ENCODE peak calls at places on chromosomes 5 and 9, in eight cellular contexts. One of them, this sample, is unnamed.

GRCh38 chr5:153122416-153122815 is 368.1 kb upstream of the GRIA1 start:
- DNase-seq in activated T-cell treated with anti-CD3 and anti-CD28 coated beads for 48 hours: no peak
- DNase-seq in stimulated activated CD8-positive, alpha-beta memory T cell treated with anti-CD3 and anti-CD28 coated beads, Interleukin-7, amount 100 ng/mL, for 4 hours: no peak
- DNase-seq in stimulated activated CD4-positive, alpha-beta T cell treated with anti-CD3 and anti-CD28 coated beads, Interleukin-4, amount 100 ng/mL, for 4 hours: no peak
- DNase-seq in heart left ventricle: no peak
- DNase-seq in iris pigment epithelial cell: no peak
- DNase-seq in suprapubic skin: no peak
- DNase-seq in testis: no peak
- DNase-seq in this sample: no peak

GRCh38 chr5:169778622-169779596 is 141.8 kb downstream of the DOCK2 start:
- DNase-seq in activated T-cell treated with anti-CD3 and anti-CD28 coated beads for 48 hours: no peak
- DNase-seq in stimulated activated CD8-positive, alpha-beta memory T cell treated with anti-CD3 and anti-CD28 coated beads, Interleukin-7, amount 100 ng/mL, for 4 hours: no peak
- DNase-seq in stimulated activated CD4-positive, alpha-beta T cell treated with anti-CD3 and anti-CD28 coated beads, Interleukin-4, amount 100 ng/mL, for 4 hours: no peak
- DNase-seq in heart left ventricle: no peak
- DNase-seq in iris pigment epithelial cell: no peak
- DNase-seq in suprapubic skin: no peak
- DNase-seq in testis: no peak
- DNase-seq in this sample: no peak

GRCh38 chr5:14143843-14144585 is 872 bp downstream of the TRIO start:
- DNase-seq in activated T-cell treated with anti-CD3 and anti-CD28 coated beads for 48 hours: peak; percentile 16
- DNase-seq in stimulated activated CD8-positive, alpha-beta memory T cell treated with anti-CD3 and anti-CD28 coated beads, Interleukin-7, amount 100 ng/mL, for 4 hours: no peak
- DNase-seq in stimulated activated CD4-positive, alpha-beta T cell treated with anti-CD3 and anti-CD28 coated beads, Interleukin-4, amount 100 ng/mL, for 4 hours: peak; percentile 32
- DNase-seq in heart left ventricle: peak; percentile 59
- DNase-seq in iris pigment epithelial cell: peak; percentile 48
- DNase-seq in suprapubic skin: peak; percentile 68
- DNase-seq in testis: peak; percentile 36
- DNase-seq in this sample: peak; percentile 22

GRCh38 chr5:54205453-54205852 is 104.9 kb downstream of the ARL15 start:
- DNase-seq in activated T-cell treated with anti-CD3 and anti-CD28 coated beads for 48 hours: no peak
- DNase-seq in stimulated activated CD8-positive, alpha-beta memory T cell treated with anti-CD3 and anti-CD28 coated beads, Interleukin-7, amount 100 ng/mL, for 4 hours: no peak
- DNase-seq in stimulated activated CD4-positive, alpha-beta T cell treated with anti-CD3 and anti-CD28 coated beads, Interleukin-4, amount 100 ng/mL, for 4 hours: no peak
- DNase-seq in heart left ventricle: no peak
- DNase-seq in iris pigment epithelial cell: no peak
- DNase-seq in suprapubic skin: no peak
- DNase-seq in testis: no peak
- DNase-seq in this sample: no peak

GRCh38 chr5:97534166-97534565 is 351.1 kb upstream of the RIOK2 start:
- DNase-seq in activated T-cell treated with anti-CD3 and anti-CD28 coated beads for 48 hours: no peak
- DNase-seq in stimulated activated CD8-positive, alpha-beta memory T cell treated with anti-CD3 and anti-CD28 coated beads, Interleukin-7, amount 100 ng/mL, for 4 hours: no peak
- DNase-seq in stimulated activated CD4-positive, alpha-beta T cell treated with anti-CD3 and anti-CD28 coated beads, Interleukin-4, amount 100 ng/mL, for 4 hours: no peak
- DNase-seq in heart left ventricle: no peak
- DNase-seq in iris pigment epithelial cell: peak; percentile 96
- DNase-seq in suprapubic skin: no peak
- DNase-seq in testis: peak; percentile 47
- DNase-seq in this sample: no peak

GRCh38 chr5:178356459-178356872 is 123.9 kb upstream of the PHYKPL start:
- DNase-seq in activated T-cell treated with anti-CD3 and anti-CD28 coated beads for 48 hours: no peak
- DNase-seq in stimulated activated CD8-positive, alpha-beta memory T cell treated with anti-CD3 and anti-CD28 coated beads, Interleukin-7, amount 100 ng/mL, for 4 hours: no peak
- DNase-seq in stimulated activated CD4-positive, alpha-beta T cell treated with anti-CD3 and anti-CD28 coated beads, Interleukin-4, amount 100 ng/mL, for 4 hours: no peak
- DNase-seq in heart left ventricle: peak; percentile 58
- DNase-seq in iris pigment epithelial cell: no peak
- DNase-seq in suprapubic skin: no peak
- DNase-seq in testis: peak; percentile 46
- DNase-seq in this sample: no peak

GRCh38 chr9:127557466-127557869 is 54.6 kb upstream of the STXBP1 start:
- DNase-seq in activated T-cell treated with anti-CD3 and anti-CD28 coated beads for 48 hours: no peak
- DNase-seq in stimulated activated CD8-positive, alpha-beta memory T cell treated with anti-CD3 and anti-CD28 coated beads, Interleukin-7, amount 100 ng/mL, for 4 hours: no peak
- DNase-seq in stimulated activated CD4-positive, alpha-beta T cell treated with anti-CD3 and anti-CD28 coated beads, Interleukin-4, amount 100 ng/mL, for 4 hours: no peak
- DNase-seq in heart left ventricle: no peak
- DNase-seq in iris pigment epithelial cell: no peak
- DNase-seq in suprapubic skin: no peak
- DNase-seq in testis: no peak
- DNase-seq in this sample: no peak

GRCh38 chr5:68646142-68646541 is 430.6 kb downstream of the PIK3R1 start:
- DNase-seq in activated T-cell treated with anti-CD3 and anti-CD28 coated beads for 48 hours: no peak
- DNase-seq in stimulated activated CD8-positive, alpha-beta memory T cell treated with anti-CD3 and anti-CD28 coated beads, Interleukin-7, amount 100 ng/mL, for 4 hours: no peak
- DNase-seq in stimulated activated CD4-positive, alpha-beta T cell treated with anti-CD3 and anti-CD28 coated beads, Interleukin-4, amount 100 ng/mL, for 4 hours: no peak
- DNase-seq in heart left ventricle: no peak
- DNase-seq in iris pigment epithelial cell: peak; percentile 50
- DNase-seq in suprapubic skin: no peak
- DNase-seq in testis: no peak
- DNase-seq in this sample: no peak

GRCh38 chr9:136784997-136785361 is 6.2 kb upstream of the TMEM141 start:
- DNase-seq in activated T-cell treated with anti-CD3 and anti-CD28 coated beads for 48 hours: no peak
- DNase-seq in stimulated activated CD8-positive, alpha-beta memory T cell treated with anti-CD3 and anti-CD28 coated beads, Interleukin-7, amount 100 ng/mL, for 4 hours: no peak
- DNase-seq in stimulated activated CD4-positive, alpha-beta T cell treated with anti-CD3 and anti-CD28 coated beads, Interleukin-4, amount 100 ng/mL, for 4 hours: no peak
- DNase-seq in heart left ventricle: no peak
- DNase-seq in iris pigment epithelial cell: no peak
- DNase-seq in suprapubic skin: no peak
- DNase-seq in testis: no peak
- DNase-seq in this sample: no peak

GRCh38 chr9:23123048-23123632 is 676.5 kb downstream of the DMRTA1 start:
- DNase-seq in activated T-cell treated with anti-CD3 and anti-CD28 coated beads for 48 hours: no peak
- DNase-seq in stimulated activated CD8-positive, alpha-beta memory T cell treated with anti-CD3 and anti-CD28 coated beads, Interleukin-7, amount 100 ng/mL, for 4 hours: no peak
- DNase-seq in stimulated activated CD4-positive, alpha-beta T cell treated with anti-CD3 and anti-CD28 coated beads, Interleukin-4, amount 100 ng/mL, for 4 hours: no peak
- DNase-seq in heart left ventricle: no peak
- DNase-seq in iris pigment epithelial cell: peak; percentile 31
- DNase-seq in suprapubic skin: no peak
- DNase-seq in testis: peak; percentile 64
- DNase-seq in this sample: no peak

GRCh38 chr5:64603676-64604075 is 86.6 kb upstream of the SHISAL2B start:
- DNase-seq in activated T-cell treated with anti-CD3 and anti-CD28 coated beads for 48 hours: no peak
- DNase-seq in stimulated activated CD8-positive, alpha-beta memory T cell treated with anti-CD3 and anti-CD28 coated beads, Interleukin-7, amount 100 ng/mL, for 4 hours: no peak
- DNase-seq in stimulated activated CD4-positive, alpha-beta T cell treated with anti-CD3 and anti-CD28 coated beads, Interleukin-4, amount 100 ng/mL, for 4 hours: no peak
- DNase-seq in heart left ventricle: no peak
- DNase-seq in iris pigment epithelial cell: no peak
- DNase-seq in suprapubic skin: no peak
- DNase-seq in testis: no peak
- DNase-seq in this sample: no peak

GRCh38 chr5:104265531-104266130 is 703.0 kb upstream of the NUDT12 start:
- DNase-seq in activated T-cell treated with anti-CD3 and anti-CD28 coated beads for 48 hours: no peak
- DNase-seq in stimulated activated CD8-positive, alpha-beta memory T cell treated with anti-CD3 and anti-CD28 coated beads, Interleukin-7, amount 100 ng/mL, for 4 hours: no peak
- DNase-seq in stimulated activated CD4-positive, alpha-beta T cell treated with anti-CD3 and anti-CD28 coated beads, Interleukin-4, amount 100 ng/mL, for 4 hours: no peak
- DNase-seq in heart left ventricle: no peak
- DNase-seq in iris pigment epithelial cell: no peak
- DNase-seq in suprapubic skin: no peak
- DNase-seq in testis: no peak
- DNase-seq in this sample: no peak

GRCh38 chr5:119328753-119329602 is 26.8 kb upstream of the TNFAIP8 start:
- DNase-seq in activated T-cell treated with anti-CD3 and anti-CD28 coated beads for 48 hours: peak; percentile 52
- DNase-seq in stimulated activated CD8-positive, alpha-beta memory T cell treated with anti-CD3 and anti-CD28 coated beads, Interleukin-7, amount 100 ng/mL, for 4 hours: no peak
- DNase-seq in stimulated activated CD4-positive, alpha-beta T cell treated with anti-CD3 and anti-CD28 coated beads, Interleukin-4, amount 100 ng/mL, for 4 hours: peak; percentile 44
- DNase-seq in heart left ventricle: no peak
- DNase-seq in iris pigment epithelial cell: peak; percentile 86
- DNase-seq in suprapubic skin: no peak
- DNase-seq in testis: no peak
- DNase-seq in this sample: no peak

GRCh38 chr5:76715734-76716455 is at the start of gene F2R:
- DNase-seq in activated T-cell treated with anti-CD3 and anti-CD28 coated beads for 48 hours: peak; percentile 43
- DNase-seq in stimulated activated CD8-positive, alpha-beta memory T cell treated with anti-CD3 and anti-CD28 coated beads, Interleukin-7, amount 100 ng/mL, for 4 hours: no peak
- DNase-seq in stimulated activated CD4-positive, alpha-beta T cell treated with anti-CD3 and anti-CD28 coated beads, Interleukin-4, amount 100 ng/mL, for 4 hours: peak; percentile 42
- DNase-seq in heart left ventricle: peak; percentile 78
- DNase-seq in iris pigment epithelial cell: peak; percentile 55
- DNase-seq in suprapubic skin: peak; percentile 76
- DNase-seq in testis: peak; percentile 72
- DNase-seq in this sample: peak; percentile 62

GRCh38 chr9:70315389-70315788 is 56.6 kb downstream of the SMC5 start:
- DNase-seq in activated T-cell treated with anti-CD3 and anti-CD28 coated beads for 48 hours: no peak
- DNase-seq in stimulated activated CD8-positive, alpha-beta memory T cell treated with anti-CD3 and anti-CD28 coated beads, Interleukin-7, amount 100 ng/mL, for 4 hours: no peak
- DNase-seq in stimulated activated CD4-positive, alpha-beta T cell treated with anti-CD3 and anti-CD28 coated beads, Interleukin-4, amount 100 ng/mL, for 4 hours: no peak
- DNase-seq in heart left ventricle: no peak
- DNase-seq in iris pigment epithelial cell: peak; percentile 51
- DNase-seq in suprapubic skin: no peak
- DNase-seq in testis: no peak
- DNase-seq in this sample: no peak

GRCh38 chr9:95229230-95229933 is 88.1 kb downstream of the FANCC start:
- DNase-seq in activated T-cell treated with anti-CD3 and anti-CD28 coated beads for 48 hours: no peak
- DNase-seq in stimulated activated CD8-positive, alpha-beta memory T cell treated with anti-CD3 and anti-CD28 coated beads, Interleukin-7, amount 100 ng/mL, for 4 hours: no peak
- DNase-seq in stimulated activated CD4-positive, alpha-beta T cell treated with anti-CD3 and anti-CD28 coated beads, Interleukin-4, amount 100 ng/mL, for 4 hours: no peak
- DNase-seq in heart left ventricle: no peak
- DNase-seq in iris pigment epithelial cell: no peak
- DNase-seq in suprapubic skin: no peak
- DNase-seq in testis: no peak
- DNase-seq in this sample: no peak